ENCODE peak calls at places on chromosomes 5 and 9, in eight cellular contexts. One of them, this sample, is unnamed.
A peak's percentile ranks its signal among the peaks of the same experiment; 100 is the strongest.

GRCh38 chr5:133142782-133143181 is 91.0 kb downstream of the HSPA4 start:
- DNase-seq in adrenal gland: no peak
- DNase-seq in A549: no peak
- DNase-seq in transverse colon: no peak
- DNase-seq in IMR-90: no peak
- DNase-seq in suprapubic skin: no peak
- DNase-seq in H1: no peak
- DNase-seq in uterus: no peak
- DNase-seq in this sample: no peak

GRCh38 chr9:131092548-131093440 is 3.5 kb upstream of the AIF1L start:
- DNase-seq in A549: no peak
- DNase-seq in H1: no peak
- DNase-seq in IMR-90: no peak
- DNase-seq in adrenal gland: no peak
- DNase-seq in transverse colon: no peak
- DNase-seq in uterus: no peak
- DNase-seq in suprapubic skin: no peak
- DNase-seq in this sample: no peak

GRCh38 chr9:112012026-112012902 is 115.7 kb downstream of the UGCG start:
- DNase-seq in uterus: peak; percentile 87
- DNase-seq in suprapubic skin: peak; percentile 72
- DNase-seq in A549: peak; percentile 76
- DNase-seq in adrenal gland: peak; percentile 88
- DNase-seq in transverse colon: peak; percentile 72
- DNase-seq in IMR-90: peak; percentile 95
- DNase-seq in H1: no peak
- DNase-seq in this sample: peak; percentile 54

GRCh38 chr9:127505396-127506116 is 54.2 kb downstream of the LRSAM1 start:
- DNase-seq in adrenal gland: peak; percentile 76
- DNase-seq in IMR-90: no peak
- DNase-seq in uterus: no peak
- DNase-seq in A549: peak; percentile 62
- DNase-seq in H1: no peak
- DNase-seq in suprapubic skin: no peak
- DNase-seq in transverse colon: no peak
- DNase-seq in this sample: no peak

GRCh38 chr9:130626249-130626982 is 38.0 kb upstream of the PRDM12 start:
- DNase-seq in uterus: no peak
- DNase-seq in transverse colon: no peak
- DNase-seq in A549: no peak
- DNase-seq in H1: no peak
- DNase-seq in IMR-90: no peak
- DNase-seq in suprapubic skin: no peak
- DNase-seq in adrenal gland: no peak
- DNase-seq in this sample: no peak

GRCh38 chr5:91219141-91219802 is 163.8 kb downstream of the ARRDC3 start:
- DNase-seq in transverse colon: peak; percentile 27
- DNase-seq in IMR-90: peak; percentile 85
- DNase-seq in suprapubic skin: peak; percentile 67
- DNase-seq in uterus: peak; percentile 27
- DNase-seq in H1: no peak
- DNase-seq in adrenal gland: peak; percentile 60
- DNase-seq in A549: peak; percentile 31
- DNase-seq in this sample: no peak

GRCh38 chr9:135281661-135282000 is 194.2 kb downstream of the OLFM1 start:
- DNase-seq in adrenal gland: no peak
- DNase-seq in uterus: no peak
- DNase-seq in H1: no peak
- DNase-seq in suprapubic skin: no peak
- DNase-seq in transverse colon: no peak
- DNase-seq in A549: no peak
- DNase-seq in IMR-90: no peak
- DNase-seq in this sample: no peak

GRCh38 chr9:103245369-103245768 is 250.2 kb downstream of the CYLC2 start:
- DNase-seq in uterus: no peak
- DNase-seq in IMR-90: no peak
- DNase-seq in suprapubic skin: no peak
- DNase-seq in transverse colon: no peak
- DNase-seq in adrenal gland: no peak
- DNase-seq in A549: no peak
- DNase-seq in H1: no peak
- DNase-seq in this sample: no peak

GRCh38 chr9:19554518-19554917 is 145.7 kb downstream of the ACER2 start:
- DNase-seq in uterus: no peak
- DNase-seq in transverse colon: no peak
- DNase-seq in A549: no peak
- DNase-seq in suprapubic skin: no peak
- DNase-seq in H1: no peak
- DNase-seq in adrenal gland: no peak
- DNase-seq in IMR-90: no peak
- DNase-seq in this sample: no peak

GRCh38 chr5:96629774-96630173 is 32.4 kb upstream of the CAST start:
- DNase-seq in transverse colon: no peak
- DNase-seq in suprapubic skin: no peak
- DNase-seq in uterus: no peak
- DNase-seq in adrenal gland: peak; percentile 23
- DNase-seq in H1: no peak
- DNase-seq in IMR-90: peak; percentile 89
- DNase-seq in A549: peak; percentile 44
- DNase-seq in this sample: no peak

GRCh38 chr5:127934791-127935256 is 148.7 kb upstream of the SLC12A2 start:
- DNase-seq in uterus: no peak
- DNase-seq in IMR-90: peak; percentile 63
- DNase-seq in A549: peak; percentile 88
- DNase-seq in H1: peak; percentile 41
- DNase-seq in transverse colon: no peak
- DNase-seq in adrenal gland: peak; percentile 31
- DNase-seq in suprapubic skin: no peak
- DNase-seq in this sample: peak; percentile 64

GRCh38 chr9:97840521-97840920 is 12.5 kb upstream of the FOXE1 start:
- DNase-seq in IMR-90: peak; percentile 44
- DNase-seq in suprapubic skin: no peak
- DNase-seq in uterus: no peak
- DNase-seq in A549: no peak
- DNase-seq in H1: no peak
- DNase-seq in adrenal gland: no peak
- DNase-seq in transverse colon: no peak
- DNase-seq in this sample: no peak

GRCh38 chr9:8863064-8863463 is 1063.5 kb upstream of the DMAC1 start:
- DNase-seq in transverse colon: no peak
- DNase-seq in H1: no peak
- DNase-seq in suprapubic skin: no peak
- DNase-seq in A549: no peak
- DNase-seq in IMR-90: no peak
- DNase-seq in uterus: no peak
- DNase-seq in adrenal gland: no peak
- DNase-seq in this sample: peak; percentile 11

GRCh38 chr5:167688331-167688730 is 603.1 kb upstream of the WWC1 start:
- DNase-seq in suprapubic skin: no peak
- DNase-seq in uterus: no peak
- DNase-seq in transverse colon: no peak
- DNase-seq in adrenal gland: no peak
- DNase-seq in H1: no peak
- DNase-seq in IMR-90: no peak
- DNase-seq in A549: no peak
- DNase-seq in this sample: no peak

GRCh38 chr9:2567922-2568321 is 53.7 kb upstream of the VLDLR start:
- DNase-seq in uterus: no peak
- DNase-seq in adrenal gland: no peak
- DNase-seq in suprapubic skin: no peak
- DNase-seq in IMR-90: no peak
- DNase-seq in transverse colon: peak; percentile 11
- DNase-seq in H1: no peak
- DNase-seq in A549: no peak
- DNase-seq in this sample: no peak

GRCh38 chr9:90029996-90030395 is 425.2 kb downstream of the GADD45G start:
- DNase-seq in suprapubic skin: no peak
- DNase-seq in uterus: no peak
- DNase-seq in H1: no peak
- DNase-seq in transverse colon: no peak
- DNase-seq in adrenal gland: no peak
- DNase-seq in IMR-90: no peak
- DNase-seq in A549: no peak
- DNase-seq in this sample: no peak

GRCh38 chr9:34084562-34084961 is 35.9 kb upstream of the UBAP2 start:
- DNase-seq in H1: no peak
- DNase-seq in IMR-90: no peak
- DNase-seq in transverse colon: peak; percentile 14
- DNase-seq in A549: no peak
- DNase-seq in uterus: peak; percentile 28
- DNase-seq in adrenal gland: no peak
- DNase-seq in suprapubic skin: no peak
- DNase-seq in this sample: peak; percentile 37

GRCh38 chr5:34043099-34043876 is at the start of gene C1QTNF3:
- DNase-seq in uterus: peak; percentile 68
- DNase-seq in A549: no peak
- DNase-seq in H1: no peak
- DNase-seq in IMR-90: no peak
- DNase-seq in suprapubic skin: no peak
- DNase-seq in transverse colon: no peak
- DNase-seq in adrenal gland: no peak
- DNase-seq in this sample: peak; percentile 25

GRCh38 chr5:124746916-124747769 is 704 bp upstream of the ZNF608 start:
- DNase-seq in A549: peak; percentile 49
- DNase-seq in transverse colon: peak; percentile 83
- DNase-seq in uterus: peak; percentile 89
- DNase-seq in adrenal gland: peak; percentile 95
- DNase-seq in H1: no peak
- DNase-seq in suprapubic skin: peak; percentile 90
- DNase-seq in IMR-90: peak; percentile 94
- DNase-seq in this sample: peak; percentile 82

GRCh38 chr5:43024217-43024616 is 15.9 kb downstream of the ANXA2R start:
- DNase-seq in suprapubic skin: no peak
- DNase-seq in IMR-90: no peak
- DNase-seq in H1: no peak
- DNase-seq in A549: no peak
- DNase-seq in uterus: no peak
- DNase-seq in transverse colon: no peak
- DNase-seq in adrenal gland: no peak
- DNase-seq in this sample: no peak

GRCh38 chr9:128821584-128822406 is 3.5 kb downstream of the ENDOG start:
- DNase-seq in adrenal gland: no peak
- DNase-seq in transverse colon: no peak
- DNase-seq in H1: no peak
- DNase-seq in uterus: no peak
- DNase-seq in A549: no peak
- DNase-seq in IMR-90: no peak
- DNase-seq in suprapubic skin: no peak
- DNase-seq in this sample: no peak
- TF ChIP-seq POLR2A in adrenal gland: no peak
- TF ChIP-seq POLR2A in transverse colon: no peak
- TF ChIP-seq POLR2A in H1: no peak
- TF ChIP-seq POLR2A in uterus: no peak
- TF ChIP-seq POLR2A in A549: no peak
- TF ChIP-seq POLR2A in IMR-90: no peak
- TF ChIP-seq POLR2A in suprapubic skin: no peak
- TF ChIP-seq POLR2A in this sample: no peak

DNA sequence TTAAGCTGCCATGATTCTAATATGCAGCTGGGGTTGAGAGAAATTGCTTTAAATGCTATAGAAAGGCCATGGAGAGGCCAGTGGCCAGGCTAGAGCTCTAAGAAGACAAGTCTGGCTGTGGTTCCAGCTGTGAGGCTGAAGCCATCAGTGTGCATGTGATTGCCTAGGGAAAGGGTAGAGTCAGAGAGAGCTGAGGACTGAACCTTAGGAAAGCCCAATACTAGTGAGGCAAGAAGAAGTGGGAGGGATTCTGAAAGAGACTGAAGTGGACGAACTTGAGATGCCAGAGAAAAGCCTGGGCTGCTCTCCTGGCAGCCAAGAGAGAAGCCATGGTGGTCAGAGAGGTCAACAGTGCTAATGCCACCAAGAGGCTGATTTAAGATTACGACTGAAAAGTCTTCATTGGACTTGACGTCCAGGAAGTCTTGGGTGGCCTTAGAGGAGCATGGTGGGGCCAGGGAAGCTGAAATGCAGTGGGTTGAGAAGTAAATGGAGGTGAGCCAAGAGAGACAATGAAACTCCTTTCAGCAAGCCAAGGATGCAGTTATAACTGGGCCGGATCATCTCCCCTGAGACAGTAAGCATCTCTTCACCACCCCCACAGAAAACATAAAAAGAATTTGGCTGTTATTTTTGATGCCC is 133.2 kb downstream of the TMEM174 start:
- DNase-seq in IMR-90: no peak
- DNase-seq in H1: no peak
- DNase-seq in transverse colon: no peak
- DNase-seq in A549: no peak
- DNase-seq in suprapubic skin: no peak
- DNase-seq in adrenal gland: no peak
- DNase-seq in uterus: no peak
- DNase-seq in this sample: no peak
- H3K27ac ChIP-seq in IMR-90: no peak overlapping the region
- H3K27ac ChIP-seq in H1: no peak overlapping the region
- H3K27ac ChIP-seq in transverse colon: no peak overlapping the region
- H3K27ac ChIP-seq in A549: no peak overlapping the region
- H3K27ac ChIP-seq in suprapubic skin: no peak overlapping the region
- H3K27ac ChIP-seq in adrenal gland: no peak overlapping the region
- H3K27ac ChIP-seq in uterus: no peak overlapping the region
- H3K27ac ChIP-seq in this sample: no peak overlapping the region

GRCh38 chr5:18745988-18746615 is 1111.8 kb downstream of the TAF11L14 start:
- DNase-seq in A549: peak; percentile 20
- DNase-seq in uterus: no peak
- DNase-seq in suprapubic skin: no peak
- DNase-seq in transverse colon: peak; percentile 37
- DNase-seq in adrenal gland: peak; percentile 18
- DNase-seq in IMR-90: no peak
- DNase-seq in H1: no peak
- DNase-seq in this sample: no peak
- TF ChIP-seq POLR2A in A549: no peak
- TF ChIP-seq POLR2A in uterus: no peak
- TF ChIP-seq POLR2A in suprapubic skin: no peak
- TF ChIP-seq POLR2A in transverse colon: no peak
- TF ChIP-seq POLR2A in adrenal gland: no peak
- TF ChIP-seq POLR2A in IMR-90: no peak
- TF ChIP-seq POLR2A in H1: no peak
- TF ChIP-seq POLR2A in this sample: no peak

GRCh38 chr5:180436936-180437335 is 57.2 kb upstream of the CNOT6 start:
- DNase-seq in suprapubic skin: no peak
- DNase-seq in transverse colon: no peak
- DNase-seq in uterus: no peak
- DNase-seq in A549: no peak
- DNase-seq in IMR-90: no peak
- DNase-seq in adrenal gland: no peak
- DNase-seq in H1: no peak
- DNase-seq in this sample: no peak

GRCh38 chr5:180438785-180439780 is 55.1 kb upstream of the CNOT6 start:
- DNase-seq in IMR-90: no peak
- DNase-seq in adrenal gland: no peak
- DNase-seq in uterus: no peak
- DNase-seq in suprapubic skin: no peak
- DNase-seq in transverse colon: no peak
- DNase-seq in H1: no peak
- DNase-seq in A549: no peak
- DNase-seq in this sample: no peak

GRCh38 chr5:180439911-180440769 is 54.0 kb upstream of the CNOT6 start:
- DNase-seq in adrenal gland: no peak
- DNase-seq in uterus: no peak
- DNase-seq in H1: peak; percentile 23
- DNase-seq in IMR-90: no peak
- DNase-seq in A549: no peak
- DNase-seq in suprapubic skin: no peak
- DNase-seq in transverse colon: no peak
- DNase-seq in this sample: peak; percentile 41

GRCh38 chr5:180437336-180437735 is 56.8 kb upstream of the CNOT6 start:
- DNase-seq in transverse colon: no peak
- DNase-seq in H1: no peak
- DNase-seq in suprapubic skin: no peak
- DNase-seq in uterus: no peak
- DNase-seq in adrenal gland: no peak
- DNase-seq in IMR-90: no peak
- DNase-seq in A549: no peak
- DNase-seq in this sample: no peak

GRCh38 chr5:180441577-180441976 is 52.6 kb upstream of the CNOT6 start:
- DNase-seq in transverse colon: no peak
- DNase-seq in uterus: no peak
- DNase-seq in H1: no peak
- DNase-seq in IMR-90: no peak
- DNase-seq in adrenal gland: no peak
- DNase-seq in A549: peak; percentile 33
- DNase-seq in suprapubic skin: no peak
- DNase-seq in this sample: no peak
- H3K27ac ChIP-seq in transverse colon: no peak overlapping the region
- H3K27ac ChIP-seq in uterus: no peak overlapping the region
- H3K27ac ChIP-seq in H1: no peak overlapping the region
- H3K27ac ChIP-seq in IMR-90: no peak overlapping the region
- H3K27ac ChIP-seq in adrenal gland: no peak overlapping the region
- H3K27ac ChIP-seq in A549: peak overlapping the region; percentile 85
- H3K27ac ChIP-seq in suprapubic skin: no peak overlapping the region
- H3K27ac ChIP-seq in this sample: no peak overlapping the region